ENCODE peak calls at places on chromosomes 5 and 9, in nine cellular contexts. Y, M, I, R, K, P, Z, H and T are unnamed samples.

GRCh38 chr9:37174247-37174646 is 53.9 kb downstream of the ZCCHC7 start:
- DNase-seq in Y (peak), M (peak), I (peak), R (no peak), K (no peak), P (no peak), Z (no peak), H (peak), T (peak)

GRCh38 chr9:99594056-99594780 is 227.5 kb upstream of the NR4A3 start:
- DNase-seq in Y (no peak), M (no peak), I (no peak), R (no peak), K (no peak), P (no peak), Z (no peak), H (peak), T (no peak)

GRCh38 chr9:69085523-69086283 is 50.2 kb downstream of the FXN start:
- DNase-seq in Y (no peak), M (peak), I (peak), R (no peak), K (no peak), P (peak), Z (no peak), H (peak), T (peak)

GRCh38 chr9:134526798-134527492 is 114.7 kb upstream of the COL5A1 start:
- DNase-seq in Y (no peak), M (no peak), I (no peak), R (no peak), K (no peak), P (no peak), Z (no peak), H (no peak), T (no peak)

GRCh38 chr9:893843-894420 is 52.4 kb downstream of the DMRT1 start:
- DNase-seq in Y (peak), M (peak), I (peak), R (peak), K (peak), P (peak), Z (peak), H (peak), T (peak)

GRCh38 chr9:95724253-95724991 is 151.1 kb upstream of the ERCC6L2 start:
- DNase-seq in Y (no peak), M (no peak), I (no peak), R (no peak), K (no peak), P (no peak), Z (no peak), H (no peak), T (no peak)

GRCh38 chr5:88823201-88823600 is 59.8 kb downstream of the MEF2C start:
- DNase-seq in Y (no peak), M (no peak), I (no peak), R (no peak), K (no peak), P (no peak), Z (no peak), H (no peak), T (no peak)

GRCh38 chr9:19828586-19828985 is 39.7 kb upstream of the SLC24A2 start:
- DNase-seq in Y (no peak), M (no peak), I (no peak), R (no peak), K (no peak), P (no peak), Z (no peak), H (no peak), T (no peak)

GRCh38 chr9:136939431-136939995 is 5.0 kb downstream of the FBXW5 start:
- DNase-seq in Y (no peak), M (no peak), I (no peak), R (no peak), K (no peak), P (no peak), Z (no peak), H (no peak), T (no peak)

GRCh38 chr9:124480621-124480981 is 26.6 kb downstream of the NR5A1 start:
- DNase-seq in Y (no peak), M (peak), I (no peak), R (no peak), K (no peak), P (peak), Z (peak), H (peak), T (no peak)

GRCh38 chr5:143004361-143004802 is 234.2 kb downstream of the ARHGAP26 start:
- DNase-seq in Y (no peak), M (no peak), I (no peak), R (no peak), K (no peak), P (no peak), Z (no peak), H (no peak), T (no peak)

GRCh38 chr9:76910861-76911260 is 4.9 kb upstream of the PRUNE2 start:
- DNase-seq in Y (no peak), M (no peak), I (no peak), R (no peak), K (no peak), P (no peak), Z (no peak), H (no peak), T (no peak)

GRCh38 chr9:131747352-131747751 is 7.5 kb upstream of the RAPGEF1 start:
- DNase-seq in Y (no peak), M (peak), I (peak), R (no peak), K (peak), P (peak), Z (no peak), H (peak), T (peak)

GRCh38 chr9:73995836-73996235 is 501.3 kb upstream of the RORB start:
- DNase-seq in Y (no peak), M (no peak), I (no peak), R (no peak), K (no peak), P (no peak), Z (no peak), H (no peak), T (no peak)

GRCh38 chr5:159331099-159331973 is 1.0 kb upstream of the IL12B start:
- DNase-seq in Y (no peak), M (peak), I (no peak), R (peak), K (peak), P (peak), Z (peak), H (peak), T (no peak)

GRCh38 chr5:154395407-154396106 is 50.2 kb upstream of the SAP30L start:
- DNase-seq in Y (no peak), M (peak), I (no peak), R (no peak), K (peak), P (no peak), Z (peak), H (no peak), T (no peak)

GRCh38 chr9:38380872-38381534 is 11.5 kb upstream of the ALDH1B1 start:
- DNase-seq in Y (no peak), M (no peak), I (no peak), R (no peak), K (peak), P (peak), Z (peak), H (no peak), T (no peak)

GRCh38 chr9:26710008-26710407 is 182.6 kb downstream of the CAAP1 start:
- DNase-seq in Y (no peak), M (no peak), I (no peak), R (no peak), K (no peak), P (no peak), Z (no peak), H (no peak), T (no peak)

GRCh38 chr5:171600736-171601265 is 181.4 kb downstream of the FGF18 start:
- DNase-seq in Y (no peak), M (peak), I (no peak), R (no peak), K (peak), P (no peak), Z (peak), H (no peak), T (no peak)

GRCh38 chr5:93022770-93023169 is 558.2 kb downstream of the NR2F1-AS1 start:
- DNase-seq in Y (no peak), M (peak), I (no peak), R (no peak), K (no peak), P (no peak), Z (no peak), H (peak), T (no peak)

GRCh38 chr9:126563556-126563955 is 50.2 kb upstream of the LMX1B start:
- DNase-seq in Y (no peak), M (no peak), I (no peak), R (no peak), K (no peak), P (no peak), Z (no peak), H (no peak), T (no peak)

GRCh38 chr5:82794876-82795275 is 282.3 kb downstream of the TMEM167A start:
- DNase-seq in Y (no peak), M (no peak), I (no peak), R (no peak), K (no peak), P (no peak), Z (no peak), H (no peak), T (no peak)

GRCh38 chr5:56415356-56415765 is 182.2 kb upstream of the ANKRD55 start:
- DNase-seq in Y (peak), M (peak), I (peak), R (peak), K (peak), P (peak), Z (no peak), H (peak), T (peak)

GRCh38 chr9:79812507-79813261 is 240.9 kb downstream of the TLE4 start:
- DNase-seq in Y (no peak), M (no peak), I (no peak), R (no peak), K (no peak), P (no peak), Z (no peak), H (peak), T (no peak)

GRCh38 chr9:130681769-130682489 is 11.7 kb upstream of the EXOSC2 start:
- DNase-seq in Y (no peak), M (no peak), I (no peak), R (no peak), K (peak), P (no peak), Z (peak), H (no peak), T (no peak)

GRCh38 chr9:88672874-88673695 is 138.1 kb downstream of the NXNL2 start:
- DNase-seq in Y (no peak), M (no peak), I (no peak), R (no peak), K (no peak), P (peak), Z (peak), H (no peak), T (no peak)

GRCh38 chr9:111016046-111017026 is 21.9 kb downstream of the LPAR1 start:
- DNase-seq in Y (no peak), M (peak), I (peak), R (no peak), K (no peak), P (peak), Z (no peak), H (peak), T (no peak)

DNA sequence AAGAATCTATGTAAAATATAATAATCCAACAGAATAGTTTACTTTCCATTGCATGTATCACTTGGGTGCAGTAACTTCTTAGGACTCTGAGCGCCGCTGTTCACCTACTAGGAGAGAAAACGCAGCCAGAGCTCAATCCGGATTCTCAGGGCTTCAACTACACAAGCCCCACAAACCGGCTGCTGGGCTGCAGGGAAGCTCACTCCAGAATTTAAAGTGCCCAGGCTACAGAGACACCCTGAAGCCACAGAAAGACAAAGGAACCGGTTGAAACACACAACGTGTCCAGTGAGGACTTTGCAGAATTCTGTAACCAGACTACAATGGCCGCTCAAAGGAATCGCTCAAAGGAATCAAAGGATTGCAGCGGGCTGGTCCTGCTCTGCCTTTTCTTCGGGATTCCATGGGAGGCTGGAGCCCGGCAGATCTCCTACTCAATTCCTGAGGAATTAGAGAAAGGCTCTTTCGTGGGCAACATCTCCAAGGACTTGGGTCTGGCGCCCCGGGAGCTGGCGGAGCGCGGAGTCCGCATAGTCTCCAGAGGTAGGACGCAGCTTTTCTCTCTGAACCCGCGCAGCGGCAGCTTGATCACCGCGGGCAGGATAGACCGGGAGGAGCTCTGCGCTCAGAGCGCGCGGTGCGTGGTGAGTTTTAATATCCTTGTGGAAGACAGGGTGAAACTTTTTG is at the start of gene PCDHGA10:
- DNase-seq in Y (no peak), M (peak), I (peak), R (no peak), K (peak), P (peak), Z (peak), H (peak), T (no peak)
- H3K4me3 ChIP-seq in Y (peak), M (peak), I (peak), R (peak), K (no peak), P (peak), Z (peak), H (peak), T (peak)

GRCh38 chr5:41524174-41524573 is 13.8 kb upstream of the PLCXD3 start:
- DNase-seq in Y (no peak), M (peak), I (no peak), R (no peak), K (no peak), P (no peak), Z (peak), H (no peak), T (no peak)
- TF ChIP-seq CTCF in Y (no peak), M (peak), I (no peak), R (no peak), K (no peak), P (peak), Z (peak), H (peak), T (peak)

DNA sequence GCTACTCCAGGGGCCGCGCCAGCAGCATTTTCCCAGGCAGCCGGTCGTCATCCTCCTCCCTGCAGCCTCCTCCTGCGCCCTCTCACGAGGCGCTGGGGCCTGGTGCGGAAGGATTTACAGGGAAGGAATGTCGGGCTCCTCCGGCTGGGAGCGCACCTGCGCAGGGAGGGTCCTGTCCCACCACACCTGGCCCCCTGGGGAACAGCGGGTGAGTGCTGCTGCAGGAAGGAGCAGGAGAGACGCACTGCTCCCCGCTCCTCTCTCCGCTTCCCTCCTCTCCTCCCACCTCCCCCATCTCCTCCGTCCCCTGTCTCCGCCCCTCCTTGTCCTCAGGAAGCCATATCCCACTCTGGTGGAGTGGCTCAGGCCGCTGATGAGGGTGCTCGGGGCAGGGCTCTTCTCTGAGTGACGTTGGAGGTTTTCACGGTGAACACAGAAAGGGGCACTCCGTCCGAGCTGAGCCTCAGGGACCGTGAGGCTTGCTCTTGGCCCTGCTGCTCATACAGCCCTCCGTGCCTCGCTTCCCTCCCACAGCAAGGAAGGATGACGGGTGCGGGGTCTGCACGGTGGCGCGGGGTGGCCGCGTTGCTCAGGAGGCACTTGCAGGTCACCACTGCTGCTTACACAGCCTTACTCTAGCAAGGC is 31.3 kb downstream of the IRX4 start:
- DNase-seq in Y (no peak), M (no peak), I (no peak), R (no peak), K (no peak), P (no peak), Z (peak), H (no peak), T (no peak)
- H3K4me3 ChIP-seq in Y (no peak), M (no peak), I (no peak), R (no peak), K (no peak), P (no peak), Z (no peak), H (no peak), T (no peak)

GRCh38 chr5:14025566-14026276 is 81.2 kb upstream of the DNAH5 start:
- DNase-seq in Y (no peak), M (no peak), I (no peak), R (no peak), K (no peak), P (no peak), Z (no peak), H (no peak), T (no peak)
- TF ChIP-seq CTCF in Y (no peak), M (no peak), I (no peak), R (no peak), K (peak), P (no peak), Z (no peak), H (no peak), T (no peak)

GRCh38 chr5:132812123-132812948 is 766 bp upstream of the SOWAHA start:
- DNase-seq in Y (no peak), M (no peak), I (no peak), R (no peak), K (no peak), P (no peak), Z (no peak), H (no peak), T (no peak)
- H3K4me3 ChIP-seq in Y (no peak), M (no peak), I (no peak), R (no peak), K (no peak), P (no peak), Z (peak), H (no peak), T (no peak)

DNA sequence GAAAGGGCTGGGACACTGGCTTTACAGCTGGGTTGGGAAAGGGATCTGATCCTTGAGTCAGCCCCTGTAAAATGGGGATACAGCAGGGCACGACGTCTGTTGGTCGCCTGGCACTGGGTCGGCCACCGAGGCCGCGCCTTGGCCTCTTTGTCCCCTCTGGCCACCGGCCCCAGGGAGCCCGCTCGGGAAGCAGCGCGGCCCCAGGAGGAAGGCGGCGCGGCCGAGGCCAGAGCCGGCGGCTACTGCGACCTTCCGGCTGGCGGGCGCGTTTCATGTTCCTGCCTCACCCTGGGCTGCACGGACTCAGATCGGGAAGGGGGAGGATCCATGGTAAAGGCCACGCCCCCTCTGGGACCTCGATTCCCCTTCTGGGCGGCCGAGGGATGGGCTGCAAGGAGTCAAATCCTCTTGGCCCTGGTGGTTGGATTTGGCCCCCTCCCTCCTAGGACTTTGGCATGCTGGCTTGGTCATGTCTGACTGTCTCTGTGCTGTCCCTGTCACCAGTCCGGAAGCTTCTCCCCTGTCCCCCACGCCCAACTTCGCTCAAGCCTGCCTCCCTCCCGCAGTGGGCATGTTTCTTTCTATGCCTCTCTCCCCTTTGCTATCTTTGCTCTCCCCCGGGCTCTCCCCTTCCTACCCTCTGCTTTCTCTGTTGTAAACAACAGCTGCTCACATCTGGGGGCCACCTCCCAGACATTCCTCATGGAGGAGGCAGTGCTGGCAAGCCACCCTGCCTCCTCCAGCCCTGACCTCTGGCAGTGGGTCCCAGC is 25.8 kb downstream of the FPGS start:
- DNase-seq in Y (no peak), M (peak), I (peak), R (peak), K (peak), P (peak), Z (peak), H (peak), T (no peak)
- TF ChIP-seq CTCF in Y (no peak), M (no peak), I (no peak), R (no peak), K (peak), P (no peak), Z (no peak), H (no peak), T (no peak)

DNA sequence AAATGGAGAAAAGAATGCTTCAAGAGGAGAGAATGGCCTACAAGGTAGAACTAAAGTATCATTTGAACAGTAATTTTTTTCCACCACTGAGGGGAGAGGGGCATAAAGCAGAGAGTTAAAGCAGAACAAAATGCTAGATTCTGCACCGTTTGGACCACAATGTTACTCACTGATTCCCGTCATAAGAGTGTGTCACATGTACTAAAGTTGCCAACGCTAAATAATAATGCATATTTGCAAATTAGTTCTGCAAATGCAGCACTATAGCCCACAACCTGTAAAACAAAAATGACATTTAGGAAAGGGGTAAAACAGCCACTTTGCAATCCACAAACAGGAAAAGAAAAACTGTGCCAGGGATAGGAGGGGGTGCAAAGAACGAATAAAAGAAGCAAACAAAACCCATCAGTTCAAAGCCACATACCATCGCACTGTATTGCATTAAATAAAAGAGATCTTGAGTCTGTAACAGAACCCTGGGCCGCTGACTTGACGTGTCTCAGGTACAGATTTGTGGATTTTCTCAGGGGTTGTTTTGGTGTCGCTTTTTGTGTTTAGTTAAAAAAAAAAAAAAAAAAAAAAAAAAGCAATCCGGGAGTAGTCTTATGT is 7.7 kb upstream of the NFIB start:
- DNase-seq in Y (no peak), M (no peak), I (peak), R (no peak), K (no peak), P (no peak), Z (no peak), H (peak), T (no peak)
- H3K4me3 ChIP-seq in Y (peak), M (peak), I (peak), R (peak), K (no peak), P (peak), Z (peak), H (peak), T (peak)

GRCh38 chr5:1511651-1512540 is 11.9 kb downstream of the LPCAT1 start:
- DNase-seq in Y (no peak), M (peak), I (no peak), R (no peak), K (peak), P (no peak), Z (peak), H (peak), T (peak)
- TF ChIP-seq CTCF in Y (peak), M (peak), I (peak), R (no peak), K (no peak), P (no peak), Z (peak), H (peak), T (peak)